ENCODE peak calls at places on chromosome 9, in five cellular contexts. J is heart right ventricle, F is hepatocyte, A is putamen, P is MV-4-11. M is an unnamed sample.

GRCh38 chr9:131707677-131708612 is 31.9 kb downstream of the RAPGEF1 start:
- DNase-seq in J (peak; percentile 57), F (no peak), A (peak; percentile 61), P (peak; percentile 77), M (no peak)

GRCh38 chr9:71403106-71403505 is 281.7 kb upstream of the TRPM3 start:
- DNase-seq in J (no peak), F (no peak), A (no peak), P (no peak), M (no peak)

GRCh38 chr9:137408651-137409405 is 14.1 kb downstream of the EXD3 start:
- DNase-seq in J (no peak), F (no peak), A (no peak), P (no peak), M (no peak)

GRCh38 chr9:83934569-83935275 is 13.5 kb upstream of the KIF27 start:
- DNase-seq in J (no peak), F (no peak), A (no peak), P (peak; percentile 57), M (no peak)

GRCh38 chr9:134623408-134624066 is 18.1 kb upstream of the COL5A1 start:
- DNase-seq in J (no peak), F (no peak), A (no peak), P (no peak), M (no peak)

GRCh38 chr9:137374131-137374845 is 48.7 kb downstream of the EXD3 start:
- DNase-seq in J (no peak), F (no peak), A (no peak), P (no peak), M (no peak)

GRCh38 chr9:130023147-130023787 is 19.7 kb downstream of the FNBP1 start:
- DNase-seq in J (no peak), F (no peak), A (no peak), P (no peak), M (no peak)

GRCh38 chr9:113572076-113572861 is 108.7 kb downstream of the RGS3 start:
- DNase-seq in J (no peak), F (no peak), A (no peak), P (no peak), M (no peak)

GRCh38 chr9:15725953-15726352 is 173.1 kb downstream of the CCDC171 start:
- DNase-seq in J (no peak), F (no peak), A (no peak), P (no peak), M (no peak)

GRCh38 chr9:15982182-15982581 is 429.3 kb downstream of the CCDC171 start:
- DNase-seq in J (no peak), F (no peak), A (no peak), P (no peak), M (no peak)

GRCh38 chr9:124442826-124443225 is 7.4 kb upstream of the ADGRD2 start:
- DNase-seq in J (no peak), F (no peak), A (no peak), P (no peak), M (no peak)

GRCh38 chr9:121807069-121807917 is 155.9 kb downstream of the DAB2IP start:
- DNase-seq in J (no peak), F (no peak), A (no peak), P (no peak), M (no peak)

GRCh38 chr9:121500165-121500478 is 478 bp upstream of the GGTA1 start:
- DNase-seq in J (no peak), F (no peak), A (no peak), P (no peak), M (no peak)

GRCh38 chr9:25658587-25658986 is 19.7 kb downstream of the TUSC1 start:
- DNase-seq in J (no peak), F (no peak), A (no peak), P (no peak), M (no peak)

GRCh38 chr9:111481885-111482636 is 2.1 kb downstream of the ECPAS start:
- DNase-seq in J (no peak), F (peak; percentile 34), A (no peak), P (peak; percentile 25), M (peak; percentile 24)